ENCODE peak calls at places on chromosomes 13 and 19, in ten cellular contexts. J is mucosa of descending colon, U is cardiac muscle cell, A is astrocyte of the cerebellum, N is fibroblast of mammary gland, F is uterus, M is IMR-90, D is spleen, H is esophagus squamous epithelium, S is sigmoid colon. C is an unnamed sample.

GRCh38 chr19:34366670-34367423 is 1.9 kb downstream of the GPI start:
- DNase-seq in J (no peak), U (no peak), A (peak), N (peak), F (no peak), M (peak), D (no peak), H (no peak), S (no peak), C (peak)

GRCh38 chr13:101988140-101988539 is 413.7 kb downstream of the FGF14 start:
- DNase-seq in J (no peak), U (peak), A (no peak), N (peak), F (no peak), M (no peak), D (no peak), H (no peak), S (no peak), C (no peak)

GRCh38 chr13:51158365-51158764 is 47.3 kb upstream of the C13orf42 start:
- DNase-seq in J (no peak), U (no peak), A (no peak), N (no peak), F (no peak), M (no peak), D (no peak), H (no peak), S (no peak), C (no peak)

GRCh38 chr19:19126102-19126501 is 12.2 kb downstream of the TMEM161A start:
- DNase-seq in J (no peak), U (no peak), A (no peak), N (no peak), F (no peak), M (no peak), D (no peak), H (no peak), S (no peak), C (no peak)

GRCh38 chr19:18741124-18741493 is 50.0 kb downstream of the COMP start:
- DNase-seq in J (no peak), U (no peak), A (no peak), N (no peak), F (no peak), M (no peak), D (no peak), H (no peak), S (no peak), C (no peak)

GRCh38 chr13:95724252-95724651 is 47.3 kb downstream of the DNAJC3 start:
- DNase-seq in J (no peak), U (no peak), A (no peak), N (no peak), F (no peak), M (peak), D (no peak), H (no peak), S (no peak), C (no peak)

GRCh38 chr13:114142640-114143490 is 10.4 kb upstream of the RASA3 start:
- DNase-seq in J (peak), U (no peak), A (no peak), N (no peak), F (no peak), M (peak), D (peak), H (no peak), S (peak), C (no peak)

GRCh38 chr13:20561731-20562130 is 5.2 kb upstream of the IFT88 start:
- DNase-seq in J (no peak), U (no peak), A (no peak), N (no peak), F (no peak), M (no peak), D (no peak), H (no peak), S (no peak), C (no peak)

GRCh38 chr13:80547341-80547740 is 206.4 kb upstream of the SPRY2 start:
- DNase-seq in J (no peak), U (no peak), A (no peak), N (no peak), F (no peak), M (no peak), D (no peak), H (no peak), S (no peak), C (no peak)

GRCh38 chr13:44397766-44398223 is 24.2 kb downstream of the SERP2 start:
- DNase-seq in J (no peak), U (no peak), A (no peak), N (peak), F (no peak), M (peak), D (peak), H (no peak), S (peak), C (no peak)

GRCh38 chr13:114027046-114027760 is 53.3 kb upstream of the C13orf46 start:
- DNase-seq in J (peak), U (no peak), A (peak), N (no peak), F (no peak), M (peak), D (no peak), H (no peak), S (no peak), C (no peak)

GRCh38 chr13:42083138-42083770 is 34.8 kb downstream of the DGKH start:
- DNase-seq in J (no peak), U (no peak), A (no peak), N (no peak), F (no peak), M (no peak), D (no peak), H (no peak), S (no peak), C (no peak)

GRCh38 chr19:1672038-1672768 is 19.8 kb upstream of the TCF3 start:
- DNase-seq in J (peak), U (peak), A (no peak), N (peak), F (no peak), M (peak), D (peak), H (no peak), S (no peak), C (no peak)

GRCh38 chr13:39952244-39953233 is 297.1 kb downstream of the COG6 start:
- DNase-seq in J (no peak), U (no peak), A (no peak), N (peak), F (peak), M (peak), D (no peak), H (no peak), S (no peak), C (no peak)

GRCh38 chr19:8401981-8402411 is 11.1 kb upstream of the MARCHF2 start:
- DNase-seq in J (peak), U (no peak), A (no peak), N (no peak), F (no peak), M (no peak), D (no peak), H (no peak), S (no peak), C (no peak)

GRCh38 chr19:4342421-4343055 is 824 bp upstream of the MPND start:
- DNase-seq in J (peak), U (peak), A (peak), N (peak), F (peak), M (peak), D (peak), H (peak), S (peak), C (peak)
- H3K4me3 ChIP-seq in J (peak), U (peak), A (peak), N (peak), F (peak), M (peak), D (peak), H (peak), S (peak), C (peak)

DNA sequence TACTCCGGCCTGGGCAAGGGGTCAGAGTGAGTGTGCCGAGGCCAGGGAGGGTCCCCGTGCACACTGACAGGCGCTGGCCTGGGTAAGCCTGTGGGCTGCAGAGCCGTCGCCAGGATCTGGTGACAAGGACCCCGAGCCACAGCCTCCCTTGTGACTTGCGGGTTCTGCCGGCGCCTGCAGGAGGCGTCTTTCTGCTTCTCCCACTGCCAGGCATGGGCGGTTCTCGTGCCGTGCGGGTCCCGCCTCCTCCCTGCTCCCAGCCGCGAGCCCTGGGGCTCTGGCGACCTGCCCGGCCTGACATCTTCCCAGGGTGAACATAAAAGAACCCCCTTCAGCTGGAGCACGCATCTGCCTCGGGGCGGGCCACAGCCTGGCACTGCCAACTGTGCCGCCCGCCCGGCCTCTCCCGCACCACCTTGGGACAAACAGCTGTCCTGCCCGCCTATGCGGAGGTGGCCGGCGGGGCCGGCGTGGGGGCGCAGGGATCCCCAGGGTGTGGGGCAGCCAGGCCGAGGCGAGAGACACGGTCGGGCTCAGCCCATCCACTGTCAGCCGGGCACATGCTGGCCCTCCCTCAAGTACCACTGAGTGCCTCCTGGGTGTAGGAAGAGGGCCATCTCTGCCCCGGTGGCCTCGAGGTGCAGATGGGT is 1.5 kb upstream of the HCN2 start:
- DNase-seq in J (peak), U (peak), A (peak), N (peak), F (no peak), M (peak), D (no peak), H (no peak), S (peak), C (no peak)
- TF ChIP-seq CTCF in J (peak), U (peak), A (peak), N (peak), F (no peak), M (peak), D (peak), H (peak), S (peak), C (peak)

GRCh38 chr19:6826281-6826920 is 53.9 kb downstream of the VAV1 start:
- DNase-seq in J (no peak), U (no peak), A (no peak), N (no peak), F (no peak), M (no peak), D (no peak), H (no peak), S (no peak), C (no peak)

GRCh38 chr19:6828698-6829633 is 56.5 kb downstream of the VAV1 start:
- DNase-seq in J (no peak), U (no peak), A (no peak), N (no peak), F (no peak), M (no peak), D (no peak), H (no peak), S (no peak), C (no peak)

GRCh38 chr19:6825076-6825774 is 52.7 kb downstream of the VAV1 start:
- DNase-seq in J (no peak), U (no peak), A (no peak), N (no peak), F (no peak), M (no peak), D (no peak), H (no peak), S (no peak), C (no peak)

GRCh38 chr19:6832412-6832811 is 55.0 kb upstream of the ADGRE1 start:
- DNase-seq in J (no peak), U (no peak), A (no peak), N (no peak), F (no peak), M (no peak), D (no peak), H (no peak), S (no peak), C (no peak)

DNA sequence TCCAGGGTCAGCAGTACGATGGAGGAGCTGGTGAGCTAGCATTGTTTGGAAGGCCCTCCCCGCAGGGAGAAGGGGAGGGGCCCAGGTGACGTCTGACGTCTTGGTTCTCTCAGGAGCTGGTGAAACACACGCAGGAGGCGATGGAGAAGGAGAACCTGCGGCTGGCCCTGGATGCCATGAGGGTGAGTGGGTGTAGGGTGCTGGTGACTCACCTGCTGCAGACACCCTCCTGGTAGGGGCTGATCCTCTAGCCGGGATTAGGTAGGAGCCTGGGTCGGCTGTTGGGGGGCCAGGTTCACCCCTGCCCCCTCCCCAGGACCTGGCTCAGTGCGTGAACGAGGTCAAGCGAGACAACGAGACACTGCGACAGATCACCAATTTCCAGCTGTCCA is 55.8 kb downstream of the VAV1 start:
- DNase-seq in J (no peak), U (no peak), A (no peak), N (no peak), F (no peak), M (no peak), D (no peak), H (no peak), S (no peak), C (no peak)
- H3K4me3 ChIP-seq in J (no peak), U (no peak), A (no peak), N (no peak), F (no peak), M (no peak), D (no peak), H (no peak), S (no peak), C (no peak)

DNA sequence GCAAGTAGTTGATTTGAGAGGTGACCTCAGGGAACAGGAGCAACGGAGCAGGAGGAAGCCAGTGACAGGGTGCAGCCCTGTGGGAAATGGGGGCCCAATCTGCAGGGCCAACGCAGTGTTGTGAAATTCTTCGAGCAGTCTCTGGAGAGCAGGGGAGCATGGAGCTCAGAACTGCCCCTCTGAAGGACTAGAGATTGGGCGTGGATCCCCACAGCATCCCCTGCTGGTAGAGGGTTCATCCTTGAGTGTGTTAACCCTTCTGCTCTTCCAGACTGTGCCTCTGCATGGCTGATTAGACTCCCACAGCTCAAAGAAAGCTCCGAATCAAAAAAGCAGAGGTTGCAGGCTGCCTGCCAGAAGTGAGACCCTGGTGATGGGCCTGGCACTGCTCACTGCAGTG is 77.9 kb upstream of the UQCRFS1 start:
- DNase-seq in J (no peak), U (no peak), A (no peak), N (no peak), F (no peak), M (no peak), D (no peak), H (no peak), S (no peak), C (no peak)
- TF ChIP-seq CTCF in J (no peak), U (no peak), A (no peak), N (no peak), F (no peak), M (no peak), D (no peak), H (no peak), S (no peak), C (no peak)

DNA sequence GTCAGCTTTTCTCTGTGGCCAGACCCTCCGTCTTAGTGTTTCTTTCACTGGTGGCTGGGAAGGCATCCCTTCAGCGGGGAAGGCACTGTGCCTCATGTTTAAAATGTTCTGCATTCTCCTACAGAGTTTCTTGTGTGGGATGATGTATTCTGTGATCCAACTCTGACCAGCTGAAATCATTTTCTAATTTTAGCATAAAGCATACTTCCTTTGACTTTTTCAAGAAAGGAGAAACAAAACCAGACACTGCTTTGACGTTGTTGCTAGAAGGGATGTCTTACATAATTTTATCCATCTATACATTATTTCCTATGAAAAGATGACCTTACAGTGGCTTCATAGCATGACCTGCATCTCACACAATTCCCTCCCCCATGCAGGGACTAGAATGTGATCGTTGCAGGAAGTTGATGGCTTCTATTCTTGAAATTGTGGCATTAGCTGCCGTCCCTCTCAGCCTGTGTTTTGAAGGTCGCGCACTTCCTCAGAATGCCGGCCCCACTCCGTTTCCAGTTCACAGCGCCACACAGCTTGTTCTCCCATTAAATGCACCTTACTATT is 38.6 kb upstream of the TEX29 start:
- DNase-seq in J (no peak), U (no peak), A (no peak), N (peak), F (no peak), M (peak), D (no peak), H (no peak), S (no peak), C (peak)
- H3K4me3 ChIP-seq in J (no peak), U (no peak), A (no peak), N (no peak), F (no peak), M (no peak), D (no peak), H (no peak), S (no peak), C (peak)

DNA sequence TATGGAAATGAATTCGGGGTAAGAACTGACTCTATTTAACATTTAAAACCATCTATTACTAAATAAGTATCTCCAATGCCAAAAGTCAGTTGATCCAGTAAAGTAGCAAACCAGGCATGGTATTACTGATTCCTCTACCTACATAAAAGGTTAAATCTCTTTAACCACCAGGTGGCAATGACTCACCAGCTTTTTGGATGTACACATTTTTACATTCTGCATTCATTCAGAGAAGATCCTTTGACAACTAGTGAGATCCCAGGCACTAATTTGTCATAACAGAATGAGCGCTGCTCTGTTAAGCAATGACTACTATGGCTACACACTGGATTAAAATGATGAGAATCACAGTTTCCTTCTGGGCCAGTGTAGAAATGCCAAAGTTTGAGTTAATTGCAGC is 329.8 kb upstream of the GPC6 start:
- DNase-seq in J (no peak), U (peak), A (peak), N (peak), F (no peak), M (peak), D (no peak), H (no peak), S (no peak), C (no peak)
- TF ChIP-seq CTCF in J (no peak), U (peak), A (peak), N (no peak), F (no peak), M (no peak), D (no peak), H (no peak), S (no peak), C (peak)

DNA sequence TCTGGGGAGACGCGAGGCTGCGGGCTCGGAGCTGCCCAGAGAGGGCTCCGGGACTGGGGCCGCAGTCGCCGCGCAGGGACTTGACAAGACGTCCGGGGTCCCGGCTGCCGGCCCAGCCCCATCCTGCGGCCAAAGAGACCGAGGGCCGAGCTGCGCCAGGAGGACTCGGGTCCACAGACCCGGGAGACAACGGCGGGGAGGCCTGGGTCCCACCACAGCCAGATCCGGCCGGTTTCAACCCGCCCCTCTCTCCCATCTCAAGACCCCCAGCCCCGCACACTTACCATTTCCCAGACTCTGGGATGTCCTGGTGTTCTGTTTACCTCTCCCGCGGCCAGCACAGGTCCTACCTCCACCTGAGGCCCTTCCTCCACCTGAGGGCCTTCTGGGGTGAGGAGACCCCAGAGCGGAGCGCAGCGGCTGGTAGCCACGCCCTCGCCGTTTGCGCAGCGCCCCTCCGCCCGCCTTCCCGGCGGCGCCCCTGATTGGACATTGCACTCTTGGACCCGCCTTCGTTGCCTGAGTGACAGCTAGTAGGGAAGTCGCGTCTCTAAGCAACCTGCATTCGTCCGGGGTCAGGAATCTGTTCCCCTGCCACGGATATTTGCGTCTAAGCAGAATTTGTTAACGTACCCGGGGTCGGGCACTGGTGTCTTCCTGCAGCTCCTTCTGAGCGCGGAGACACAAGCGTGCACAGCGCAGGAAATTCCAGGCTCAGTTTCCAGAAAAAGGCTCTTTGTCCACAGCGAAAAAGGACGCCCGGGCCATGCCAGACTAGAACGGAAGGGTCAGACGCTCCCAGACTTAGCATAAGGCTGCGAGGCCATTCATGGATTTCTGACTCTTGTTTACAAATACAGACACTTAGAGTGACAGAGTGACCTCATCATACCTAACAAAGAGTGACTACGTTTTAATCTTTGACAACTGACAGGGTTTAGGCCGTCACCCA is at the start of gene ZNF709:
- DNase-seq in J (peak), U (peak), A (peak), N (peak), F (peak), M (peak), D (peak), H (peak), S (peak), C (peak)
- H3K4me3 ChIP-seq in J (peak), U (peak), A (peak), N (peak), F (peak), M (peak), D (peak), H (peak), S (peak), C (peak)

GRCh38 chr13:99196466-99197256 is 4.0 kb upstream of the UBAC2 start:
- DNase-seq in J (no peak), U (no peak), A (no peak), N (no peak), F (no peak), M (no peak), D (no peak), H (no peak), S (no peak), C (no peak)
- TF ChIP-seq CTCF in J (no peak), U (peak), A (peak), N (peak), F (no peak), M (peak), D (peak), H (peak), S (no peak), C (peak)

GRCh38 chr13:62908321-62908720 is 1492.7 kb upstream of the PCDH20 start:
- DNase-seq in J (no peak), U (no peak), A (no peak), N (peak), F (no peak), M (no peak), D (no peak), H (no peak), S (no peak), C (no peak)
- H3K4me3 ChIP-seq in J (no peak), U (no peak), A (no peak), N (no peak), F (no peak), M (no peak), D (no peak), H (no peak), S (no peak), C (no peak)

C was measured in AG04450.